ENCODE peak calls at places on chromosomes 2 and 18, in four cellular contexts. C, A, H and R are unnamed samples.

GRCh38 chr2:191155608-191156071 is 4.8 kb upstream of the STAT4 start:
- DNase-seq in C (no peak), H (no peak), A (no peak), R (no peak)

GRCh38 chr18:8298186-8298585 is 311.1 kb upstream of the RAB12 start:
- DNase-seq in H (no peak), C (no peak), A (no peak), R (no peak)

GRCh38 chr2:151282401-151282800 is 7.1 kb downstream of the NMI start:
- DNase-seq in H (no peak), C (no peak), A (no peak), R (no peak)

GRCh38 chr2:225042800-225043167 is 516 bp upstream of the DOCK10 start:
- DNase-seq in C (no peak), H (no peak), A (no peak), R (peak)

GRCh38 chr2:9574314-9574713 is 18.7 kb upstream of the ADAM17 start:
- DNase-seq in H (no peak), A (no peak), C (no peak), R (no peak)

GRCh38 chr2:145020139-145020538 is 500.2 kb upstream of the ZEB2 start:
- DNase-seq in A (no peak), C (no peak), H (no peak), R (no peak)

GRCh38 chr2:241768251-241768711 is 8.3 kb upstream of the GAL3ST2 start:
- DNase-seq in A (no peak), H (no peak), C (no peak), R (no peak)

GRCh38 chr2:168577885-168578284 is 121.8 kb downstream of the CERS6 start:
- DNase-seq in H (peak), C (no peak), A (no peak), R (no peak)

GRCh38 chr2:60540054-60540453 is 13.4 kb downstream of the BCL11A start:
- DNase-seq in C (no peak), H (no peak), A (peak), R (no peak)

GRCh38 chr2:54657664-54658083 is 65.8 kb upstream of the EML6 start:
- DNase-seq in A (peak), C (peak), H (peak), R (no peak)

GRCh38 chr2:185245806-185246205 is 492.8 kb upstream of the FSIP2 start:
- DNase-seq in A (no peak), C (no peak), H (no peak), R (no peak)

GRCh38 chr2:9099341-9099751 is 95.9 kb upstream of the MBOAT2 start:
- DNase-seq in H (no peak), C (no peak), A (no peak), R (no peak)

GRCh38 chr2:3639653-3640052 is 18.3 kb upstream of the ALLC start:
- DNase-seq in H (no peak), A (no peak), C (no peak), R (no peak)

GRCh38 chr2:229713371-229714079 is 830 bp downstream of the DNER start:
- DNase-seq in A (no peak), C (no peak), H (no peak), R (peak)

GRCh38 chr18:13381907-13382682 is 163.5 kb downstream of the LDLRAD4 start:
- DNase-seq in H (peak), A (peak), C (peak), R (no peak)

GRCh38 chr2:241703128-241703604 is 1.3 kb downstream of the ING5 start:
- DNase-seq in H (no peak), C (no peak), A (no peak), R (peak)

GRCh38 chr2:207895236-207895860 is 125.6 kb upstream of the FZD5 start:
- DNase-seq in A (peak), C (no peak), H (peak), R (no peak)

GRCh38 chr2:222228046-222228445 is 70.8 kb downstream of the PAX3 start:
- DNase-seq in A (no peak), H (no peak), C (no peak), R (no peak)

GRCh38 chr2:173909846-173910245 is 55.3 kb downstream of the SP3 start:
- DNase-seq in H (no peak), A (no peak), C (no peak), R (no peak)

GRCh38 chr2:199977984-199978415 is 22.6 kb downstream of the MAIP1 start:
- DNase-seq in H (peak), C (no peak), A (no peak), R (no peak)

GRCh38 chr18:23578891-23579653 is 7.2 kb downstream of the NPC1 start:
- DNase-seq in A (no peak), H (no peak), C (no peak), R (no peak)

GRCh38 chr18:23584019-23584970 is 2.0 kb downstream of the NPC1 start:
- DNase-seq in A (no peak), C (no peak), H (no peak), R (no peak)

GRCh38 chr18:23583071-23583865 is 3.0 kb downstream of the NPC1 start:
- DNase-seq in C (no peak), A (no peak), H (no peak), R (no peak)

GRCh38 chr18:23578067-23578705 is 8.1 kb downstream of the NPC1 start:
- DNase-seq in C (no peak), H (no peak), A (no peak), R (no peak)

GRCh38 chr18:23580677-23581367 is 5.5 kb downstream of the NPC1 start:
- DNase-seq in A (no peak), C (no peak), H (peak), R (no peak)
- H3K4me3 ChIP-seq in A (no peak), C (no peak), H (no peak), R (no peak)

DNA sequence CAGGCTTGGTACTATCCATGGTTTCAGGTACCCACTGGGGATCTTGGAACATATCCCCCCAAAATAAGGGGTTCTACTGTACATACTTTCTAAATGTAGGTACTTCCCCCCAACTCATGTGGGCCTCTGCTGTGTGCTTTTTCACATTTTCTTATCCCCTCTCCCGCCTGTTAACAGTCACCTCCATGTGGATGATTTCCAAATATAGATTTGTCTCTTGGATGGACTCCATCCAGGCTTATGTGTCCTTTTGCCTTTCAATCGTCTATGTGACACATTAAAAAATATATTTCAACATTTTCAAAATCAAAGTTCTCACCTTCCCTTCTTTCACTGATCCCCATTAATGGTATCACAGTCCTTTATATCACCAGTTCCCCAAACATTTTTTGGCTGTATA is 44.4 kb downstream of the OSBPL6 start:
- DNase-seq in A (no peak), H (no peak), C (no peak), R (no peak)
- H3K27ac ChIP-seq in A (no peak), H (no peak), C (peak), R (no peak)

DNA sequence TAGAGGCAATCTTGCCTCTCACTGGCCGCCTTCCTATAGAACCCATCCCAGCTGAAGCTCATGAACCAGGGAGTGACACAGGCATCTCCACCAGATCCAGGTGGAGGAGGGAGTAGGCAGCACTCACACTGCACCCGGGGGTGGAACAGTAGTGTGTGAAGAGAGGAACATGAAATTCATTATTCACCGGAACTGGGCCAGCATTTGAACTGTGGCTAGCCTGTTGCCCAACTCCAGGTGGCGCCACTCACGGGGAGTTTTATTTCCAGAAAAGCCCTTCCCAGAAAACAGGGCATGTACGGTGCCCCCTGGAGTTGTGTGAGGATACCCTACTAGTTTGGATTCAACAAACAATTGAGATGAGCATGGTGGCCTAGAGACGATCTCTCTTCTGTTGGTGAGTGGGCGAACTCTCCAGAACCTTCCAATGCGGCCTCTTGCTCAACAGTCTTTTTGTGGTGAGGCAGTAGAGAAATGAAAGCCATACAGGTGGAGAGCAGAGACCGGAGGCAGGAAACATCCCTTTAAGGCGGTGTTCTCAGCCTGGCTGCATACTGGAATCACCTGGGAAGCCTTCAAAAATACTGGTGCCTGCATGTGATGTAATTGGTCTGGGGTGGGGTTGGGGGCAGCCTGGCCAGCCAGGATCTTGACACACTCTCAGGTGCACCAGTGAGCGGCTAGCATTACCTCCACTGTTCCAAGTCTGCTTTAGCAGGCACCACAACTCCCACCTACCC is 73.5 kb upstream of the NEDD4L start:
- DNase-seq in C (no peak), A (no peak), H (no peak), R (no peak)
- TF ChIP-seq CTCF in C (no peak), A (no peak), H (no peak), R (no peak)

GRCh38 chr2:287471-287885 is 413 bp downstream of the ALKAL2 start:
- DNase-seq in A (no peak), C (no peak), H (peak), R (no peak)
- H3K4me3 ChIP-seq in A (peak), C (peak), H (peak), R (peak)

GRCh38 chr2:233418052-233418760 is 63.9 kb downstream of the DGKD start:
- DNase-seq in H (no peak), A (no peak), C (no peak), R (no peak)
- H3K27ac ChIP-seq in H (peak), A (no peak), C (peak), R (no peak)

GRCh38 chr2:181581534-181581933 is 75.4 kb downstream of the CERKL start:
- DNase-seq in C (no peak), H (no peak), A (no peak), R (no peak)
- TF ChIP-seq CTCF in C (no peak), H (no peak), A (no peak), R (no peak)

DNA sequence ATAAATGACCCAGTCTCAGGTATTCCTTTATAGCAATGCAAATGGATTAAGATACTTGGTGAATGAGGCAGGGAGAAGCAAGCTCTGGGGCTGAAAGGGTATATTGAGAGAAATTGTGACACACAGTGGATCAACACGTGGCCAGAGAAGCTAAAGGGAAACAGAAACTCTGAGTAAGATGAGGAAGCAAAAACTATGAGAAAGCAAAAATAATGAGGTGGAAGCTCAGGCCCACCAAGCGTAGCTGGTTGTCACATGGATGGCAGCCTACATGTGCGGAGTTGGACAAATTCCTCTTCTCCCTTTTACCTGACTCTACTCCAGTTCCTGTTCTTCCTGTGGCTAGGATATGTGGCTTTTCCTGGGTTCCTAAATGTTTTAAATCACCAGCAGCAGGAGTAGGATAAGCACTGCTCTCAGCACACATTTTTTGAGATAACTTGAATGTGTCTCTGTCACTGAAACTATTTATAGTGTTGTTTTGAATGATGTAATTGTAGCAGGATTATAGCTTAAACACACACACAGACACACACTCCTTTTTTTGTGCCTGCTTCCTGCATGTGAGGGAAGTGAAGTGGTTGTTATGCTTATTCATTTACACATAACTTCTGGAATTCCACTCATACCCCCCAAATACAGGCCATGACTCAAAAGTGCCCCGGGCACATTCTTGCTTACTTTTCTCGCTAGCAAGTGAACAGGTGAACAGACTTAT is 30.1 kb upstream of the EPC2 start:
- DNase-seq in A (no peak), C (no peak), H (peak), R (no peak)
- H3K4me3 ChIP-seq in A (no peak), C (no peak), H (no peak), R (no peak)

DNA sequence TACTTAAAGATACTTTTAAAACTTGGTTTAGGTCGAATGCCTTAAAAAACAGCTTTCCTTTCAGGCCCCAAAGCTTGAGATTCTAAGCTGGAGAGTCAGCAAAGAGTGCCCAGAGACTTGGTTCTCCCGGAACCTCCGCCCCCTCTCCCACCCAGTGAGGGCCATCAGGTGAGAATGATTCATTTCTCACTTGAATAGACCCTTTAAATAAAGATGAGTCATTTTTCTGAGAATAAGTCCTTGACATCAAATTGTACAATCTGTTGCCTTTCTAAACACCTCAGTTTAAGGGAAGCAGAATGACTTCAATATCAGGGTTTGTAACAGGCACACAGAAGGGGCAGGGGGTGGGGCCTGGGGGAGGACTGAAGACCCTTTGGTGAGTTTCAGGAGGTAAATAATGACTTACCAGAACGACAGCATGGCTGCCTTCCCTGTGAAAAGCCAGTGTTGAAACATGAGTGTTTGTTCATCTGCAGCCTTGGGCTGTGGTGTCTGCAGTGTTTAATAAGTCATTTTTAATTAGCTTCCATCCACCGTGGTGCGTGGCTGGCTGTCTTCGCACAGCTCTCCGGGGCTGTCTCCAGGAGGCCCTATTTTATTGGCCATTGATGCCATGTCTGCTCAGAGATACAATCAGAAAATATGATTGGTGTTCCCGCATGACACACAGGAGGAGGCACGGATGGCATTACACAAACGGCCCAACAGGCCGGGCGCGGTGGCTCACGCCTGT is 134.9 kb upstream of the ZNF236 start:
- DNase-seq in A (no peak), H (no peak), C (no peak), R (no peak)
- H3K27ac ChIP-seq in A (peak), H (peak), C (no peak), R (no peak)

GRCh38 chr18:57559311-57559710 is 27.2 kb downstream of the FECH start:
- DNase-seq in C (no peak), H (no peak), A (no peak), R (no peak)

DNA sequence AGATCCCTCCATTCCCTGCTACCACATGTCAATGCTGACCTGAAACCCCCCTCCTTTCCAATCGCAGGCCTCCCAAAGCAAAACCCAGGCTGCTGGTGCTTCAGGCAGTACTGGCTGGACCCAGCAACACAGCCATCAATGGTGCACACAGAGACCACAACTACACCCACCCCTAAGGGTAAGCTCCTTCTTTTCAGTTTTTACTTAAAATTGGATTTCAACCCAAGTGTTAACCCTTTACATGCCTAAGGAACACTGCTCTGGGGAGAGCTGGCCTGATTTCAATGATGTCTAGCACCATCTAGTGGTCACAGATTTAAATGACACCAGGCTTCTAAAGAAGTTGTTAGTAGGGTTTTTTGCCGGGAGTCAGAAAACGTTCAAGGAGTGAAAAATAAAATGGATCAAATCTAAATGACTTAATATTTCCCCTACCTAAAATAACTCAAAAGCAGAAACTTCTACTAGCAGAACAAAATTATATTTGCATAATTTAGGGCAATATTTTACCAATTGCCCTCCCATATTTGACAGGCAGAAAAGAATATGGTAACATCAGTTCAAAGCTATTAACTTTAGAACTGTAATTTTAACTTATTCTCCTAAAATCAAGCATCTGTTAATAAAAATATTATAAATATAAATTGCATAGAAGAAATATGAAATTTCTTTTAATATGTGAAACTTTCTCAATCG is 24.6 kb downstream of the FECH start:
- DNase-seq in C (no peak), H (no peak), A (no peak), R (no peak)
- TF ChIP-seq CTCF in C (peak), H (peak), A (peak), R (peak)